ENCODE peak calls at places on chromosome 15, in five cellular contexts. L is right atrium auricular region; J is cardiac muscle cell; R is CD8-positive, alpha-beta memory T cell; Y is HepG2. S is an unnamed sample. For H3K4me1, the result is how much of the 10 kb centered on the place peaks cover.

GRCh38 chr15:67024322-67024997 is 40.9 kb upstream of the SMAD3 start:
- DNase-seq in L (peak), Y (peak), R (no peak), J (peak), S (peak)

GRCh38 chr15:27039163-27039562 is 68.2 kb downstream of the GABRG3 start:
- DNase-seq in R (no peak), L (peak), J (no peak), Y (no peak), S (no peak)

GRCh38 chr15:29526802-29527201 is 257.2 kb upstream of the NSMCE3 start:
- DNase-seq in R (no peak), Y (no peak), L (no peak), J (no peak), S (no peak)

GRCh38 chr15:39979606-39980005 is 45.7 kb downstream of the EIF2AK4 start:
- DNase-seq in J (no peak), Y (no peak), L (no peak), R (no peak), S (no peak)

GRCh38 chr15:29471306-29471705 is 201.7 kb upstream of the NSMCE3 start:
- DNase-seq in L (no peak), R (no peak), J (no peak), Y (no peak), S (no peak)

GRCh38 chr15:72858205-72858604 is 74.6 kb upstream of the ADPGK start:
- DNase-seq in J (no peak), R (no peak), Y (no peak), L (no peak), S (no peak)

GRCh38 chr15:67124911-67125588 is 59.6 kb downstream of the SMAD3 start:
- DNase-seq in Y (no peak), J (no peak), R (no peak), L (no peak), S (no peak)

GRCh38 chr15:29698030-29698701 is 124.1 kb downstream of the TJP1 start:
- DNase-seq in J (peak), Y (peak), L (no peak), R (no peak), S (no peak)

GRCh38 chr15:75532413-75533250 is 46.5 kb downstream of the PTPN9 start:
- DNase-seq in L (peak), R (no peak), Y (peak), J (peak), S (peak)

GRCh38 chr15:63857459-63857856 is 23.7 kb upstream of the HERC1 start:
- DNase-seq in J (no peak), Y (no peak), R (no peak), L (no peak), S (no peak)

GRCh38 chr15:98440917-98441316 is 207.4 kb upstream of the IGF1R start:
- DNase-seq in J (no peak), Y (no peak), R (no peak), L (no peak), S (no peak)

GRCh38 chr15:71780349-71780976 is 29.9 kb upstream of the NR2E3 start:
- DNase-seq in Y (peak), R (peak), J (peak), L (peak), S (no peak)

GRCh38 chr15:66477011-66477410 is 20.6 kb downstream of the SNAPC5 start:
- DNase-seq in J (no peak), L (no peak), Y (no peak), R (no peak), S (no peak)

GRCh38 chr15:84079885-84080777 is 155.4 kb upstream of the GOLGA6L4 start:
- DNase-seq in R (no peak), J (peak), L (no peak), Y (no peak), S (peak)

GRCh38 chr15:40456299-40456712 is 14.5 kb upstream of the CHST14 start:
- DNase-seq in R (no peak), L (no peak), J (no peak), Y (no peak), S (no peak)

GRCh38 chr15:73048624-73049295 is 3.5 kb upstream of the NEO1 start:
- DNase-seq in L (no peak), R (no peak), Y (no peak), J (no peak), S (no peak)

GRCh38 chr15:39778031-39778430 is 4.6 kb downstream of the FSIP1 start:
- DNase-seq in R (no peak), J (no peak), L (no peak), Y (no peak), S (no peak)

GRCh38 chr15:51380999-51381806 is 39.7 kb downstream of the GLDN start:
- DNase-seq in J (peak), Y (peak), R (no peak), L (peak), S (peak)

GRCh38 chr15:85443593-85444328 is 63.4 kb downstream of the AKAP13 start:
- DNase-seq in L (no peak), Y (peak), R (peak), J (peak), S (no peak)

GRCh38 chr15:66842710-66843441 is 140.8 kb downstream of the SMAD6 start:
- DNase-seq in J (peak), R (no peak), Y (peak), L (peak), S (peak)

GRCh38 chr15:66615846-66616245 is 50.0 kb upstream of the LCTL start:
- DNase-seq in R (no peak), J (no peak), L (no peak), Y (no peak), S (no peak)

GRCh38 chr15:79849789-79850188 is 47.0 kb downstream of the MTHFS start:
- DNase-seq in R (no peak), L (no peak), J (peak), Y (peak), S (no peak)

GRCh38 chr15:52529289-52529929 is 729 bp upstream of the MYO5A start:
- DNase-seq in J (no peak), R (no peak), L (no peak), Y (no peak), S (no peak)

GRCh38 chr15:34182942-34183341 is 27.0 kb downstream of the KATNBL1 start:
- DNase-seq in R (no peak), Y (no peak), J (no peak), L (no peak), S (no peak)

GRCh38 chr15:95610945-95611344 is 719.6 kb upstream of the NR2F2 start:
- DNase-seq in Y (no peak), J (no peak), R (no peak), L (no peak), S (no peak)

GRCh38 chr15:60763668-60764067 is 284.7 kb upstream of the ICE2 start:
- DNase-seq in L (no peak), R (no peak), J (no peak), Y (no peak), S (no peak)

GRCh38 chr15:89101302-89102191 is 13.3 kb downstream of the ABHD2 start:
- DNase-seq in L (peak), R (no peak), Y (peak), J (peak), S (peak)

GRCh38 chr15:49225572-49226281 is 55.7 kb downstream of the GALK2 start:
- DNase-seq in L (no peak), J (peak), Y (no peak), R (no peak), S (peak)

GRCh38 chr15:42092666-42093445 is 1.5 kb downstream of the PLA2G4D start:
- DNase-seq in R (no peak), L (peak), Y (no peak), J (no peak), S (peak)

GRCh38 chr15:85581495-85581894 is 201.1 kb downstream of the AKAP13 start:
- DNase-seq in Y (no peak), R (peak), J (peak), L (peak), S (peak)

GRCh38 chr15:22888120-22888859 is 49.8 kb downstream of the NIPA2 start:
- DNase-seq in Y (no peak), L (no peak), R (no peak), J (peak), S (no peak)

GRCh38 chr15:25694238-25694584 is 168.9 kb downstream of the ATP10A start:
- DNase-seq in L (no peak), R (no peak), Y (no peak), J (no peak), S (no peak)

GRCh38 chr15:96583671-96584070 is 253.2 kb downstream of the NR2F2 start:
- DNase-seq in Y (no peak), L (no peak), J (no peak), R (no peak), S (no peak)

GRCh38 chr15:55768670-55769185 is 25.8 kb upstream of the PRTG start:
- DNase-seq in R (no peak), J (no peak), Y (no peak), L (no peak), S (no peak)

GRCh38 chr15:31353931-31354330 is 27.3 kb downstream of the KLF13 start:
- DNase-seq in J (peak), Y (no peak), L (no peak), R (no peak), S (peak)

GRCh38 chr15:74443100-74443909 is 9.5 kb upstream of the SEMA7A start:
- DNase-seq in Y (peak), J (peak), L (no peak), R (no peak), S (no peak)

GRCh38 chr15:70875001-70875782 is 17.0 kb downstream of the THAP10 start:
- DNase-seq in J (peak), Y (no peak), L (no peak), R (no peak), S (no peak)

GRCh38 chr15:44711356-44712107 is at the start of gene B2M:
- DNase-seq in L (peak), Y (peak), J (peak), R (peak), S (peak)

DNA sequence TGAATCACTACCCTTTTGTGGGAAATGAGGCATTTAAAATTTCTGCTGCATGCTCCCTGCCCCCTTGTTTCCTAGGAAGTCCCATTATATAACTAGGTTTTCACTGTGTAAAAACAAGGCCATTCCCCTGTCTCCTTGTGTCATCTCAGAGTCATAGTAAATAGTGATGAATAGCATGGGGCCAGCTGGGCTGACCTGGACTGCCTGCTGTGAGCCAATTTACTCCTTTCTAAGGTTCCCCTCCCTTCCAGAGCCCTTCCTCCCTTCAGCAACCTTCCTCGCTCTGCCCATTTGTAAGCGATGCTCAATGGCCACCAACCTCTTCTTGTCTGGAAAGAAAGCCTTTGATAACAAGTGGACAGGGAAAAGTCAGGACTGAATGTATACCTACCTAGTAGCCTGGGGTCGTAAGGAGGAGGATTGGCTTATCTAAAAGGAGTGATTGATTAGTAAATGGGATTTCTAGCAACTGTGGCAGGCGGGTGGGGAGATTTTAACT is 11.7 kb downstream of the ITGA11 start:
- DNase-seq in Y (peak), R (no peak), L (peak), J (no peak), S (no peak)
- H3K4me3 ChIP-seq in Y (no peak), R (no peak), L (no peak), J (no peak), S (no peak)

GRCh38 chr15:64897345-64897985 is 14.2 kb upstream of the ANKDD1A start:
- DNase-seq in R (no peak), J (peak), L (peak), Y (no peak), S (peak)

GRCh38 chr15:64894395-64895056 is 17.2 kb upstream of the ANKDD1A start:
- DNase-seq in Y (no peak), R (peak), L (no peak), J (no peak), S (peak)

GRCh38 chr15:64896371-64897069 is 15.2 kb upstream of the ANKDD1A start:
- DNase-seq in J (no peak), R (no peak), L (no peak), Y (no peak), S (no peak)

GRCh38 chr15:64893481-64894394 is 18.0 kb upstream of the ANKDD1A start:
- DNase-seq in Y (peak), J (peak), L (peak), R (peak), S (peak)

GRCh38 chr15:64895285-64896065 is 16.2 kb upstream of the ANKDD1A start:
- DNase-seq in J (peak), R (peak), L (no peak), Y (no peak), S (no peak)
- H3K27ac ChIP-seq in J (peak), R (peak), L (peak), Y (no peak), S (peak)

GRCh38 chr15:92413511-92413910 is 19.8 kb downstream of the ST8SIA2 start:
- DNase-seq in L (no peak), R (no peak), J (no peak), Y (no peak), S (no peak)
- H3K4me1 ChIP-seq in L (under half), R (under half), J (under half), Y (under half), S (under half)

GRCh38 chr15:58752716-58753115 is 3.2 kb upstream of the ADAM10 start:
- DNase-seq in Y (no peak), J (no peak), R (no peak), L (no peak), S (no peak)

GRCh38 chr15:58746174-58746573 is 3.3 kb downstream of the ADAM10 start:
- DNase-seq in L (no peak), Y (no peak), J (no peak), R (no peak), S (no peak)

GRCh38 chr15:58748040-58748786 is 1.3 kb downstream of the ADAM10 start:
- DNase-seq in L (no peak), R (peak), J (no peak), Y (no peak), S (no peak)

GRCh38 chr15:58749532-58750337 is at the start of gene ADAM10:
- DNase-seq in J (peak), L (peak), Y (peak), R (peak), S (peak)

GRCh38 chr15:58748787-58749531 is 548 bp downstream of the ADAM10 start:
- DNase-seq in J (peak), R (peak), L (peak), Y (peak), S (peak)
- H3K4me3 ChIP-seq in J (peak), R (peak), L (peak), Y (peak), S (peak)

S was measured in right cardiac atrium.